ENCODE peak calls at places on chromosomes 2 and 18, in four cellular contexts. C, B, M and T are unnamed samples.
A peak's percentile ranks its signal among the peaks of the same experiment; 100 is the strongest.

GRCh38 chr18:5546660-5547059 is 2.9 kb upstream of the EPB41L3 start:
- DNase-seq in C (peak; percentile 25), B (peak; percentile 74), M (no peak), T (peak; percentile 26)

GRCh38 chr2:31558401-31559295 is 22.1 kb downstream of the SRD5A2 start:
- DNase-seq in C (no peak), B (peak; percentile 32), M (no peak), T (peak; percentile 92)

GRCh38 chr18:71443726-71444480 is 1100.2 kb downstream of the CBLN2 start:
- DNase-seq in C (no peak), B (peak; percentile 75), M (no peak), T (peak; percentile 23)

GRCh38 chr2:218860950-218861381 is 1.4 kb downstream of the WNT6 start:
- DNase-seq in C (no peak), B (peak; percentile 23), M (no peak), T (no peak)

GRCh38 chr2:176502619-176503018 is 233.4 kb downstream of the MTX2 start:
- DNase-seq in C (no peak), B (no peak), M (no peak), T (no peak)

GRCh38 chr2:200320991-200321390 is 14.5 kb downstream of the SPATS2L start:
- DNase-seq in C (no peak), B (no peak), M (no peak), T (no peak)

GRCh38 chr2:239053801-239054503 is 206.1 kb downstream of the TWIST2 start:
- DNase-seq in C (no peak), B (no peak), M (no peak), T (no peak)

GRCh38 chr18:71105994-71106546 is 817.2 kb downstream of the SOCS6 start:
- DNase-seq in C (no peak), B (no peak), M (no peak), T (no peak)

GRCh38 chr2:148726228-148726627 is 81.7 kb downstream of the EPC2 start:
- DNase-seq in C (no peak), B (no peak), M (no peak), T (no peak)

GRCh38 chr2:189037518-189037917 is 63.3 kb downstream of the COL3A1 start:
- DNase-seq in C (no peak), B (peak; percentile 64), M (no peak), T (peak; percentile 41)

GRCh38 chr2:161237397-161238263 is 70.6 kb upstream of the PSMD14 start:
- DNase-seq in C (peak; percentile 52), B (peak; percentile 42), M (peak; percentile 36), T (no peak)

GRCh38 chr2:182379235-182379634 is 47.6 kb downstream of the PDE1A start:
- DNase-seq in C (no peak), B (peak; percentile 84), M (no peak), T (peak; percentile 12)

GRCh38 chr2:191246820-191247380 is 1.7 kb downstream of the MYO1B start:
- DNase-seq in C (no peak), B (peak; percentile 47), M (no peak), T (peak; percentile 21)

DNA sequence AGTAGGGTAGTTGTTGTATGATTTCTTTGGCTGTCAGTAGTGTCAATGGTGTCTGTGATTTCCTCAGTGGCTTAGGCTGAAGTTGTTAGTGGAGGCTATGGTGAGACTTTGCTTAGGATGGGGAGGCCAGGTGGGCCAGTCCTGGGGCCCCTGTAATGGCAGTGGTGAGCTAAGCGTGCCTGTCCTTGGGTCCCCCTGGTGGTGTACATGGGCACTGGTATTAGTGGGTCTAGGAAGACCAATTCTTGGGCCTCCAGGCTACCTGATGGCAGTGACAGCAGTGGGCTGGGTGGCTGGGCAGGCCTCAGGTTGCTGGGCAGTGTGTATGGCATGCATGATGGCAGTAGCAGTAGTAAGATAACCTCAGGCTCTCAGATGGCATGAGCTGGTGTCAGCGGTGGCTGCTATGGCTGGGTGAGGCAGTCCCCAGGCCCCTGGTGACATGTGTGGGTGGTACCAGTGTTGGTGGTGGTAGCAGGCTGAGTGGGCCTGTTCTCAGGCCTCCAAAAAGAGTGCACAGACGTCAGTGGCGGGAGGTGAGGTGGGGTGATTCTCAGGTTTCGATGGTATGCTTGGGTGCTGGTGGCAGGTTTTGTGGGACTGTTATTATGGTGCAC is 103.2 kb downstream of the KLHL14 start:
- DNase-seq in C (no peak), B (no peak), M (no peak), T (no peak)
- TF ChIP-seq CTCF in C (no peak), B (no peak), M (no peak), T (peak; percentile 10)

GRCh38 chr2:36667931-36668330 is 28.6 kb upstream of the VIT start:
- DNase-seq in C (no peak), B (no peak), M (no peak), T (no peak)
- TF ChIP-seq CTCF in C (no peak), B (no peak), M (no peak), T (no peak)

GRCh38 chr2:88055049-88055435 is 541 bp downstream of the KRCC1 start:
- DNase-seq in C (no peak), B (peak; percentile 66), M (no peak), T (peak; percentile 17)

GRCh38 chr2:88053301-88053700 is 2.3 kb downstream of the KRCC1 start:
- DNase-seq in C (no peak), B (peak; percentile 78), M (no peak), T (no peak)

GRCh38 chr2:88057437-88057844 is 1.9 kb upstream of the KRCC1 start:
- DNase-seq in C (no peak), B (no peak), M (no peak), T (no peak)

GRCh38 chr2:88054300-88055048 is 1.1 kb downstream of the KRCC1 start:
- DNase-seq in C (no peak), B (peak; percentile 17), M (no peak), T (no peak)

GRCh38 chr2:88055436-88056128 is at the start of gene KRCC1:
- DNase-seq in C (peak; percentile 98), B (peak; percentile 96), M (peak; percentile 87), T (peak; percentile 95)
- TF ChIP-seq CTCF in C (no peak), B (no peak), M (no peak), T (no peak)

GRCh38 chr2:70498528-70498927 is 55.1 kb downstream of the TGFA start:
- DNase-seq in C (no peak), B (no peak), M (no peak), T (no peak)

GRCh38 chr2:70499253-70499652 is 54.4 kb downstream of the TGFA start:
- DNase-seq in C (no peak), B (no peak), M (no peak), T (no peak)

GRCh38 chr2:70501215-70501614 is 52.4 kb downstream of the TGFA start:
- DNase-seq in C (no peak), B (no peak), M (no peak), T (no peak)

GRCh38 chr2:70496819-70497218 is 56.8 kb downstream of the TGFA start:
- DNase-seq in C (no peak), B (no peak), M (no peak), T (peak; percentile 17)

GRCh38 chr2:70498054-70498453 is 55.6 kb downstream of the TGFA start:
- DNase-seq in C (no peak), B (no peak), M (no peak), T (peak; percentile 40)
- TF ChIP-seq CTCF in C (no peak), B (peak; percentile 19), M (no peak), T (peak; percentile 13)